ENCODE peak calls at places on chromosome 2, in eight cellular contexts. One of them, this sample, is unnamed.

GRCh38 chr2:239587836-239588235 is 187.0 kb upstream of the HDAC4 start:
- DNase-seq in IMR-90: no peak
- DNase-seq in adrenal gland: no peak
- DNase-seq in Karpas-422: no peak
- DNase-seq in iPS DF 6.9: no peak
- DNase-seq in cardiac muscle cell: no peak
- DNase-seq in cardiac fibroblast: no peak
- DNase-seq in CD8-positive, alpha-beta memory T cell: no peak
- DNase-seq in this sample: no peak

GRCh38 chr2:72851333-72851732 is 25.5 kb upstream of the EXOC6B start:
- DNase-seq in IMR-90: no peak
- DNase-seq in adrenal gland: no peak
- DNase-seq in Karpas-422: no peak
- DNase-seq in iPS DF 6.9: no peak
- DNase-seq in cardiac muscle cell: no peak
- DNase-seq in cardiac fibroblast: no peak
- DNase-seq in CD8-positive, alpha-beta memory T cell: no peak
- DNase-seq in this sample: no peak

GRCh38 chr2:126860395-126860794 is 38.3 kb upstream of the TEX51 start:
- DNase-seq in IMR-90: no peak
- DNase-seq in adrenal gland: no peak
- DNase-seq in Karpas-422: no peak
- DNase-seq in iPS DF 6.9: no peak
- DNase-seq in cardiac muscle cell: no peak
- DNase-seq in cardiac fibroblast: no peak
- DNase-seq in CD8-positive, alpha-beta memory T cell: no peak
- DNase-seq in this sample: no peak

GRCh38 chr2:219969508-219969907 is 342.1 kb downstream of the SLC4A3 start:
- DNase-seq in IMR-90: peak
- DNase-seq in adrenal gland: no peak
- DNase-seq in Karpas-422: no peak
- DNase-seq in iPS DF 6.9: no peak
- DNase-seq in cardiac muscle cell: no peak
- DNase-seq in cardiac fibroblast: peak
- DNase-seq in CD8-positive, alpha-beta memory T cell: no peak
- DNase-seq in this sample: no peak

GRCh38 chr2:234308814-234309195 is 188.1 kb downstream of the ARL4C start:
- DNase-seq in IMR-90: peak
- DNase-seq in adrenal gland: peak
- DNase-seq in Karpas-422: peak
- DNase-seq in iPS DF 6.9: no peak
- DNase-seq in cardiac muscle cell: no peak
- DNase-seq in cardiac fibroblast: peak
- DNase-seq in CD8-positive, alpha-beta memory T cell: peak
- DNase-seq in this sample: no peak

GRCh38 chr2:44715671-44716077 is 225.8 kb upstream of the SIX3 start:
- DNase-seq in IMR-90: peak
- DNase-seq in adrenal gland: no peak
- DNase-seq in Karpas-422: no peak
- DNase-seq in iPS DF 6.9: peak
- DNase-seq in cardiac muscle cell: peak
- DNase-seq in cardiac fibroblast: peak
- DNase-seq in CD8-positive, alpha-beta memory T cell: no peak
- DNase-seq in this sample: peak

GRCh38 chr2:128661289-128661688 is 342.6 kb upstream of the HS6ST1 start:
- DNase-seq in IMR-90: no peak
- DNase-seq in adrenal gland: no peak
- DNase-seq in Karpas-422: no peak
- DNase-seq in iPS DF 6.9: no peak
- DNase-seq in cardiac muscle cell: no peak
- DNase-seq in cardiac fibroblast: no peak
- DNase-seq in CD8-positive, alpha-beta memory T cell: no peak
- DNase-seq in this sample: no peak

GRCh38 chr2:241272298-241272721 is 43.2 kb downstream of the HDLBP start:
- DNase-seq in IMR-90: no peak
- DNase-seq in adrenal gland: peak
- DNase-seq in Karpas-422: no peak
- DNase-seq in iPS DF 6.9: no peak
- DNase-seq in cardiac muscle cell: peak
- DNase-seq in cardiac fibroblast: peak
- DNase-seq in CD8-positive, alpha-beta memory T cell: no peak
- DNase-seq in this sample: no peak

GRCh38 chr2:213252206-213252605 is 32.1 kb upstream of the SPAG16 start:
- DNase-seq in IMR-90: no peak
- DNase-seq in adrenal gland: no peak
- DNase-seq in Karpas-422: no peak
- DNase-seq in iPS DF 6.9: no peak
- DNase-seq in cardiac muscle cell: no peak
- DNase-seq in cardiac fibroblast: no peak
- DNase-seq in CD8-positive, alpha-beta memory T cell: no peak
- DNase-seq in this sample: no peak

GRCh38 chr2:38666578-38666926 is 638 bp downstream of the GALM start:
- DNase-seq in IMR-90: peak
- DNase-seq in adrenal gland: no peak
- DNase-seq in Karpas-422: peak
- DNase-seq in iPS DF 6.9: no peak
- DNase-seq in cardiac muscle cell: peak
- DNase-seq in cardiac fibroblast: no peak
- DNase-seq in CD8-positive, alpha-beta memory T cell: peak
- DNase-seq in this sample: no peak

GRCh38 chr2:113324684-113325160 is 46.0 kb upstream of the PAX8 start:
- DNase-seq in IMR-90: peak
- DNase-seq in adrenal gland: peak
- DNase-seq in Karpas-422: no peak
- DNase-seq in iPS DF 6.9: peak
- DNase-seq in cardiac muscle cell: peak
- DNase-seq in cardiac fibroblast: peak
- DNase-seq in CD8-positive, alpha-beta memory T cell: peak
- DNase-seq in this sample: peak

GRCh38 chr2:98308068-98308467 is 38.2 kb upstream of the CNGA3 start:
- DNase-seq in IMR-90: peak
- DNase-seq in adrenal gland: no peak
- DNase-seq in Karpas-422: no peak
- DNase-seq in iPS DF 6.9: no peak
- DNase-seq in cardiac muscle cell: no peak
- DNase-seq in cardiac fibroblast: no peak
- DNase-seq in CD8-positive, alpha-beta memory T cell: no peak
- DNase-seq in this sample: no peak

GRCh38 chr2:181264436-181264835 is 192.8 kb upstream of the ITGA4 start:
- DNase-seq in IMR-90: no peak
- DNase-seq in adrenal gland: no peak
- DNase-seq in Karpas-422: no peak
- DNase-seq in iPS DF 6.9: no peak
- DNase-seq in cardiac muscle cell: no peak
- DNase-seq in cardiac fibroblast: no peak
- DNase-seq in CD8-positive, alpha-beta memory T cell: no peak
- DNase-seq in this sample: no peak

GRCh38 chr2:171807831-171808393 is 86.1 kb downstream of the SLC25A12 start:
- DNase-seq in IMR-90: no peak
- DNase-seq in adrenal gland: no peak
- DNase-seq in Karpas-422: no peak
- DNase-seq in iPS DF 6.9: no peak
- DNase-seq in cardiac muscle cell: no peak
- DNase-seq in cardiac fibroblast: peak
- DNase-seq in CD8-positive, alpha-beta memory T cell: no peak
- DNase-seq in this sample: no peak

GRCh38 chr2:174615951-174616436 is 18.4 kb upstream of the WIPF1 start:
- DNase-seq in IMR-90: peak
- DNase-seq in adrenal gland: no peak
- DNase-seq in Karpas-422: no peak
- DNase-seq in iPS DF 6.9: no peak
- DNase-seq in cardiac muscle cell: no peak
- DNase-seq in cardiac fibroblast: peak
- DNase-seq in CD8-positive, alpha-beta memory T cell: no peak
- DNase-seq in this sample: no peak

GRCh38 chr2:174613545-174613944 is 15.9 kb upstream of the WIPF1 start:
- DNase-seq in IMR-90: no peak
- DNase-seq in adrenal gland: no peak
- DNase-seq in Karpas-422: no peak
- DNase-seq in iPS DF 6.9: no peak
- DNase-seq in cardiac muscle cell: no peak
- DNase-seq in cardiac fibroblast: no peak
- DNase-seq in CD8-positive, alpha-beta memory T cell: no peak
- DNase-seq in this sample: no peak

GRCh38 chr2:174612960-174613359 is 15.4 kb upstream of the WIPF1 start:
- DNase-seq in IMR-90: no peak
- DNase-seq in adrenal gland: no peak
- DNase-seq in Karpas-422: no peak
- DNase-seq in iPS DF 6.9: no peak
- DNase-seq in cardiac muscle cell: no peak
- DNase-seq in cardiac fibroblast: no peak
- DNase-seq in CD8-positive, alpha-beta memory T cell: no peak
- DNase-seq in this sample: no peak

GRCh38 chr2:174611851-174612250 is 14.2 kb upstream of the WIPF1 start:
- DNase-seq in IMR-90: no peak
- DNase-seq in adrenal gland: no peak
- DNase-seq in Karpas-422: peak
- DNase-seq in iPS DF 6.9: no peak
- DNase-seq in cardiac muscle cell: no peak
- DNase-seq in cardiac fibroblast: no peak
- DNase-seq in CD8-positive, alpha-beta memory T cell: no peak
- DNase-seq in this sample: no peak

DNA sequence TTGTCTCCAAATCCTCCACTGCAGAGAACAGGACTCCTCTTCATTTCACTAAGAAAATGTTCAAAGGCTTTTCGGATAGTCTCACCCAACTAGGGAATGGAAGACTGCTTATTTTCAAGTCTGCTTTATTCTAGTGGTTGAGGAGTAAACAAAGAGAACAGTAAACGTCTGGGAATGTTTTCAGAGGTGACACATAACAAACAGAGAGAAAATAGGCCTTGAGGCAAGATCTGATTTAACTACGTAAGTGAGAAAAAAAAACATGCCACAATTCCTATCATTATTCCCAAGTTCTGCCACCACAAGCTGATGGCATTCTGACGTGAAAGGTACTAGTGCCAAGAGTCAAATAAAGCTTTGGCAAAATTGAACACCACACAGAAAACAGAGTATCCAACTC is 16.7 kb upstream of the WIPF1 start:
- DNase-seq in IMR-90: peak
- DNase-seq in adrenal gland: no peak
- DNase-seq in Karpas-422: no peak
- DNase-seq in iPS DF 6.9: no peak
- DNase-seq in cardiac muscle cell: no peak
- DNase-seq in cardiac fibroblast: peak
- DNase-seq in CD8-positive, alpha-beta memory T cell: no peak
- DNase-seq in this sample: no peak
- H3K4me3 ChIP-seq in IMR-90: no peak
- H3K4me3 ChIP-seq in adrenal gland: no peak
- H3K4me3 ChIP-seq in Karpas-422: no peak
- H3K4me3 ChIP-seq in iPS DF 6.9: no peak
- H3K4me3 ChIP-seq in cardiac muscle cell: no peak
- H3K4me3 ChIP-seq in cardiac fibroblast: no peak
- H3K4me3 ChIP-seq in CD8-positive, alpha-beta memory T cell: no peak
- H3K4me3 ChIP-seq in this sample: no peak

DNA sequence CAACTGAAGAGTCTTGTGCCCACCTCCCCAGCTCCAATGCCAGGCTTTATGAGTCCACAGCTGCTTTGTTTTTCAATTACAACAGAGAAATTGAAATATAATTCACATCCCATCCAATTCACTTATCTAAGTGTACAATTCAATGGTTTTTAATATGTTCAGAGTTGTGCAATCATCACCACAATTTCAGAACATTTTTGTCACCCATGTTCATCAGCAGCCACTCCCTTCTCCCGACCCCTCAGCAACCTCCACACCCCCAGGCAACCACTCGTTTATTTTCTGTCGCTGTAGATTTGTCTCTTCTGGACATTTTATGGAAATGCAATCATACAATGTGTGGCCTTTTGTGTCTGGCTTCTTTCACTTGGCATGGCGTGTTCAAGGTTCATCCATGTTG is 23.3 kb downstream of the INHBB start:
- DNase-seq in IMR-90: no peak
- DNase-seq in adrenal gland: no peak
- DNase-seq in Karpas-422: no peak
- DNase-seq in iPS DF 6.9: no peak
- DNase-seq in cardiac muscle cell: no peak
- DNase-seq in cardiac fibroblast: no peak
- DNase-seq in CD8-positive, alpha-beta memory T cell: no peak
- DNase-seq in this sample: no peak
- H3K4me3 ChIP-seq in IMR-90: no peak
- H3K4me3 ChIP-seq in adrenal gland: no peak
- H3K4me3 ChIP-seq in Karpas-422: no peak
- H3K4me3 ChIP-seq in iPS DF 6.9: no peak
- H3K4me3 ChIP-seq in cardiac muscle cell: no peak
- H3K4me3 ChIP-seq in cardiac fibroblast: no peak
- H3K4me3 ChIP-seq in CD8-positive, alpha-beta memory T cell: no peak
- H3K4me3 ChIP-seq in this sample: no peak

DNA sequence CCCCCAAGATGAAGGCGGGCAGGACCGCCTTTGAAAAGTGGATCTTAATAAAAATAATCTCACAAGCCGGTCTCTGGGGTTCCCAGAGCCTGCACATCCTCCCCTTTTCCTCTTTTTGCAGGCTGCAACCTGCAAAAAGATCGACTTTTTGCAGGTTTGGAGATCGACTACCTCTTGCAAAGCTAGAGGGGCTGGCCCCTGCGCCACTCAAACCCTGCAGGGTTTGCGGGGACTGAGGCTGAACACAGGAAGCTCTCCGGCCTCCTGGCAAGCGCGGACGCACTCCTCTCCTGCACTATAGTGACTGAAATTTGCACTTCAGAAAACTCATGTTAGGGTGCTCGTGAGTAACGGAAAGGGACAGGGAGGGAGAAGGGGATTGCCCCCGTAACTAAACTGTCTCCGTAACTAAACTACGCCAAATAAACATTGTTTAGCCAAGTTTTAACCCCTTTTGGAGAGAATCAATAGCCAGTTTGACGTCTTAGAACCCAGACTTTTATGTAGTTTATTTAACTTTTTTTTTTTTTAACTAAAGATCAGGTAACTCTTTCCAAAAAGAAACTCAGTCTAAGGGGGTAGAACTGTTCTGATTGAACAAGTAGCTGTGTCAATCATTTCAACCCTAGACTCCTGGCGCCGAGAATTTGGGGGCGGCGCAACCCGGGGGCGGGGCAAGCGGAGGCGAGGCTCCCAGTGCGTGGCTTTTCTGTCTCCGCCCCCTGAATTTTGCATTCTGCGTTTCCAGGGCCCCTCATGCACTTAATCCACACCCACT is 2.5 kb downstream of the IGFBP5 start:
- DNase-seq in IMR-90: peak
- DNase-seq in adrenal gland: peak
- DNase-seq in Karpas-422: peak
- DNase-seq in iPS DF 6.9: no peak
- DNase-seq in cardiac muscle cell: peak
- DNase-seq in cardiac fibroblast: peak
- DNase-seq in CD8-positive, alpha-beta memory T cell: peak
- DNase-seq in this sample: no peak
- H3K4me3 ChIP-seq in IMR-90: peak
- H3K4me3 ChIP-seq in adrenal gland: peak
- H3K4me3 ChIP-seq in Karpas-422: peak
- H3K4me3 ChIP-seq in iPS DF 6.9: peak
- H3K4me3 ChIP-seq in cardiac muscle cell: peak
- H3K4me3 ChIP-seq in cardiac fibroblast: peak
- H3K4me3 ChIP-seq in CD8-positive, alpha-beta memory T cell: peak
- H3K4me3 ChIP-seq in this sample: peak

GRCh38 chr2:102143450-102143985 is 972 bp downstream of the IL1R1 start:
- DNase-seq in IMR-90: peak
- DNase-seq in adrenal gland: peak
- DNase-seq in Karpas-422: no peak
- DNase-seq in iPS DF 6.9: no peak
- DNase-seq in cardiac muscle cell: no peak
- DNase-seq in cardiac fibroblast: peak
- DNase-seq in CD8-positive, alpha-beta memory T cell: no peak
- DNase-seq in this sample: no peak
- H3K4me3 ChIP-seq in IMR-90: peak
- H3K4me3 ChIP-seq in adrenal gland: peak
- H3K4me3 ChIP-seq in Karpas-422: no peak
- H3K4me3 ChIP-seq in iPS DF 6.9: no peak
- H3K4me3 ChIP-seq in cardiac muscle cell: no peak
- H3K4me3 ChIP-seq in cardiac fibroblast: peak
- H3K4me3 ChIP-seq in CD8-positive, alpha-beta memory T cell: no peak
- H3K4me3 ChIP-seq in this sample: peak

This sample was measured in HFF-Myc.